ENCODE peak calls at places on chromosome 22, in four cellular contexts. D, U, Y and X are unnamed samples.

GRCh38 chr22:35631597-35631996 is 14.5 kb upstream of the MB start:
- DNase-seq in D (peak; percentile 65), U (peak; percentile 60), Y (peak; percentile 54), X (no peak)

GRCh38 chr22:32564170-32565001 is 89.8 kb downstream of the FBXO7 start:
- DNase-seq in D (no peak), U (no peak), Y (no peak), X (no peak)

GRCh38 chr22:47175151-47175760 is 412.8 kb downstream of the TBC1D22A start:
- DNase-seq in D (no peak), U (no peak), Y (no peak), X (no peak)

GRCh38 chr22:35783943-35784614 is 66.4 kb downstream of the APOL5 start:
- DNase-seq in D (no peak), U (no peak), Y (no peak), X (no peak)

GRCh38 chr22:26316732-26317131 is 112.3 kb upstream of the ASPHD2 start:
- DNase-seq in D (no peak), U (no peak), Y (no peak), X (no peak)

GRCh38 chr22:48941903-48942625 is 885.6 kb downstream of the BRD1 start:
- DNase-seq in D (no peak), U (no peak), Y (no peak), X (no peak)

GRCh38 chr22:37752189-37753061 is 55.3 kb upstream of the GCAT start:
- DNase-seq in D (peak; percentile 92), U (peak; percentile 73), Y (no peak), X (peak; percentile 58)

GRCh38 chr22:36368359-36368983 is 19.3 kb downstream of the MYH9 start:
- DNase-seq in D (no peak), U (peak; percentile 72), Y (peak; percentile 77), X (no peak)

GRCh38 chr22:39292561-39293074 is 26.8 kb downstream of the RPL3 start:
- DNase-seq in D (peak; percentile 93), U (peak; percentile 81), Y (peak; percentile 84), X (no peak)

GRCh38 chr22:21047035-21047661 is 1.4 kb downstream of the LRRC74B start:
- DNase-seq in D (no peak), U (no peak), Y (no peak), X (no peak)

GRCh38 chr22:24696551-24697001 is 77.9 kb downstream of the PIWIL3 start:
- DNase-seq in D (no peak), U (no peak), Y (no peak), X (no peak)

GRCh38 chr22:48633996-48634836 is 1193.5 kb downstream of the BRD1 start:
- DNase-seq in D (no peak), U (no peak), Y (no peak), X (no peak)

GRCh38 chr22:29359469-29359868 is 28.9 kb downstream of the AP1B1 start:
- DNase-seq in D (peak; percentile 16), U (peak; percentile 50), Y (peak; percentile 28), X (no peak)

GRCh38 chr22:42684462-42685195 is 35.4 kb upstream of the CYB5R3 start:
- DNase-seq in D (no peak), U (no peak), Y (no peak), X (no peak)

GRCh38 chr22:32324505-32325415 is 32.9 kb upstream of the RFPL3 start:
- DNase-seq in D (no peak), U (no peak), Y (no peak), X (no peak)

GRCh38 chr22:22123118-22123959 is 121.2 kb upstream of the VPREB1 start:
- DNase-seq in D (no peak), U (no peak), Y (no peak), X (no peak)

GRCh38 chr22:27842236-27842993 is 40.9 kb upstream of the MN1 start:
- DNase-seq in D (no peak), U (no peak), Y (no peak), X (no peak)

GRCh38 chr22:20905415-20906386 is 11.5 kb upstream of the CRKL start:
- DNase-seq in D (no peak), U (no peak), Y (peak; percentile 51), X (no peak)

GRCh38 chr22:49577168-49578060 is 250.3 kb downstream of the BRD1 start:
- DNase-seq in D (no peak), U (no peak), Y (no peak), X (no peak)

GRCh38 chr22:30823015-30823370 is 128.3 kb downstream of the OSBP2 start:
- DNase-seq in D (no peak), U (no peak), Y (peak; percentile 25), X (no peak)

GRCh38 chr22:38427940-38428339 is 27.1 kb downstream of the KCNJ4 start:
- DNase-seq in D (no peak), U (no peak), Y (no peak), X (no peak)

DNA sequence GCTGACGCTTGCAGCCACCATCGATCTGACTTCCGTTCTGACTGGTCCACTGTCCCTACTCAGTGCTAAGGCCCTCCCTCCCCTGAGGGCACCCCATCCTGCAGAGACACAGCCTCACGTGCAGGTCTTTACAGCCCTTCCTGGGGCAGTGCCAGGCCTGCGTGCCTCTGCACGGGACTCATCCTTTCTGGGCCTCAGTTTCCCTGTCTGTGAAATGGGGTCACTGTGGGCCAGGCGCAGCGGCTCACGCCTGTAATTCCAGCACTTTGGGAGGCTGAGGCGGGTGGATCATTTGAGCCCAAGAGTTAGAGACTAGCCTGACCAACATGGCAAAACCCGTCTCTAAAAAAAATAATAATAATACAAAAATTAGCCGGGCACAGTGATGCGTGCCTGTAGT is 17.8 kb upstream of the PARVG start:
- DNase-seq in D (no peak), U (no peak), Y (no peak), X (no peak)
- TF ChIP-seq POLR2AphosphoS5 in D (no peak), U (no peak), Y (no peak), X (no peak)

GRCh38 chr22:19815823-19816290 is 38.8 kb downstream of the GNB1L start:
- DNase-seq in D (no peak), U (no peak), Y (no peak), X (no peak)

GRCh38 chr22:19814428-19814827 is 40.2 kb downstream of the GNB1L start:
- DNase-seq in D (no peak), U (no peak), Y (no peak), X (no peak)

GRCh38 chr22:19812910-19813309 is 41.8 kb downstream of the GNB1L start:
- DNase-seq in D (no peak), U (no peak), Y (no peak), X (no peak)

GRCh38 chr22:19816372-19817119 is 38.1 kb downstream of the GNB1L start:
- DNase-seq in D (no peak), U (no peak), Y (no peak), X (no peak)

DNA sequence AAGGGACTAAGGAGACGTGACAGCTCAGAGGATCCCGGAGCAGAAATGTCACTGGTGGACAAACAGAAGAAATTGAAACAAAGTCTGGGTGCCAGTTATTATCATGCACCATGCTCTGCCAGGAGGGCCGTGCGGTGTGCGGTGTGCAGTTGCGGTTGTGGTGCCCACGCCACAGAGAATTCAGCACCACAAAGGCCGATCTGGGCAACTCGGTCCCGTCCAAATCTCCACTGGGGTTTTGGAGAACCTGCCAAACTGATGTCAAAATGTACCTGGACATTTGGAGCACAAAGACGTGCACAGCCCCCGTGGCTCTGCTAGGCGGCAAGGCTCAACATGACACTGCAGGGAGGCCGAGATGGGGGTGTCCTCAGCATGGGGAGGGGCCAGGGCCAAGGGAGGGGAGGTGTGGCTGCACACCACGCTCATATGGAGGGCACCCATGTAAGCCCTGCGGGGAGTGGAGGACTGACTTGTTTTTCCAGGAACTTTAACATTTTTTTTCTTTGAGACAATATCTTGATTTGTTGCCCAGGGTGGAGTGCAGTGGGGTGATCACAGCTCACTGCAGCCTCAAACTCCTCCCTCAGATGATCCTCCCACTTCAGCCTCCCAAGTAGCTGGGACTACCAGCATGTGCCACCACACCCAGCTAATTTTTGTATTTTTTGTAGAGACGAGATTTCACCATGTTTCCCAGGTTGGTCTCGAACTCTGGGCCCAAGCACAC is 39.4 kb downstream of the GNB1L start:
- DNase-seq in D (no peak), U (no peak), Y (peak; percentile 97), X (no peak)
- TF ChIP-seq TCF7L2 in D (no peak), U (no peak), Y (no peak), X (no peak)

GRCh38 chr22:41410311-41410751 is 28.6 kb downstream of the TEF start:
- DNase-seq in D (no peak), U (no peak), Y (no peak), X (no peak)
- TF ChIP-seq POLR2AphosphoS5 in D (no peak), U (no peak), Y (no peak), X (no peak)

GRCh38 chr22:46103664-46104063 is 46.7 kb upstream of the PPARA start:
- DNase-seq in D (no peak), U (no peak), Y (no peak), X (no peak)

GRCh38 chr22:46103181-46103580 is 47.1 kb upstream of the PPARA start:
- DNase-seq in D (no peak), U (no peak), Y (no peak), X (no peak)

GRCh38 chr22:46104881-46105493 is 45.3 kb upstream of the PPARA start:
- DNase-seq in D (no peak), U (no peak), Y (no peak), X (no peak)

GRCh38 chr22:46105494-46106278 is 44.6 kb upstream of the PPARA start:
- DNase-seq in D (no peak), U (peak; percentile 87), Y (no peak), X (no peak)

DNA sequence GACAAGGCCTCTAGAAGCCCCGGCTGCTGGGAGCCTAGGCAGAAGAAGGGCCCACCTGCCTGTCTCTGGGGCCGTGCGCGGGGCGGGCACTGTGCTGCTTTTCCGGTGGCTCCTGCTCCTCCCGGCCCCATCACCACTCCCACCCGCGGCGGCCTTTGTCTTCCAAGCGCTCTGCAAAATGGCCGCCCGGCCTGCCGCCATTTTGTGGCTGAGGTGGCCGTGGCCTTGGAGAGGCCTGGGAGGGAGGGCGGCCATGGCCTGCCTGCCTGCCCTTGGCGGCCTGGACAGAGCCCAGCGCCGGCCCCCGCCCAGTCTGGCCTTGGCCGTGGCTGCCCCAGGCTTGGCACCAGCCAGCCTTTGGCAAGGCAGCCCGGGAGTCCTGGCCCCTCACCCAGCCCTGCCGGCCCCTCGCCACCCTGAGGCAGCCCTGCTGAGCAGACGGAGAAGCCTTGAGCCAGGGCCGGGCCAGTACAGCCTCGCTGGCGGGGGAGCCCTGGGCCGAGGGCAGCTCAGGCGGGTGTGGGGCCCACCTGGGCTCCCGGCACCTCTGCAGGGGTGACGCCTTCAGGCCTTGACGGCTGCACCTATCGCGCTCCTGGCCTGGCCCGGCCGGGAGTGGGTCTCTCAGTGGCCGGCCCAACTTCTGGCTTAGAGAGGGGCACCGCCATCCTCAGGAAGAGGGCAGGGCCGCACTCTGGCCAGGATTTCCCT is 46.0 kb upstream of the PPARA start:
- DNase-seq in D (no peak), U (no peak), Y (no peak), X (no peak)
- TF ChIP-seq TCF7L2 in D (no peak), U (no peak), Y (no peak), X (peak; percentile 15)

GRCh38 chr22:23521442-23522113 is 58.5 kb downstream of the IGLL1 start:
- DNase-seq in D (peak; percentile 46), U (peak; percentile 97), Y (peak; percentile 93), X (no peak)
- TF ChIP-seq POLR2AphosphoS5 in D (peak; percentile 53), U (peak; percentile 55), Y (no peak), X (no peak)